ENCODE peak calls at places on chromosomes 7 and 10, in six cellular contexts. W is adipocyte, B is left ventricle myocardium inferior, O is gastrocnemius medialis, C is cardiac muscle cell, A is osteoblast. J is an unnamed sample.

GRCh38 chr10:49174261-49174925 is 13.8 kb downstream of the TMEM273 start:
- DNase-seq in W (no peak), B (no peak), O (no peak), C (no peak), A (peak; percentile 42), J (no peak)

GRCh38 chr7:139596626-139597025 is 73.1 kb downstream of the CLEC2L start:
- DNase-seq in W (no peak), B (no peak), O (no peak), C (no peak), A (no peak), J (no peak)

GRCh38 chr10:77827383-77827782 is 99.2 kb downstream of the DLG5 start:
- DNase-seq in W (no peak), B (no peak), O (no peak), C (no peak), A (no peak), J (no peak)

GRCh38 chr10:17203416-17203815 is 1.9 kb upstream of the TRDMT1 start:
- DNase-seq in W (no peak), B (no peak), O (no peak), C (no peak), A (no peak), J (no peak)

GRCh38 chr10:88800152-88801125 is 2.1 kb upstream of the LIPM start:
- DNase-seq in W (peak; percentile 67), B (no peak), O (no peak), C (peak; percentile 82), A (no peak), J (no peak)

GRCh38 chr10:109956454-109957091 is 33.3 kb upstream of the XPNPEP1 start:
- DNase-seq in W (no peak), B (no peak), O (no peak), C (peak; percentile 57), A (peak; percentile 80), J (no peak)

GRCh38 chr10:24981161-24981710 is 28.8 kb upstream of the PRTFDC1 start:
- DNase-seq in W (no peak), B (no peak), O (no peak), C (peak; percentile 71), A (no peak), J (no peak)

GRCh38 chr7:7323921-7324320 is 141.6 kb downstream of the C1GALT1 start:
- DNase-seq in W (no peak), B (no peak), O (no peak), C (no peak), A (no peak), J (no peak)

GRCh38 chr10:78231327-78231726 is 197.7 kb downstream of the RPS24 start:
- DNase-seq in W (no peak), B (no peak), O (no peak), C (no peak), A (no peak), J (no peak)

GRCh38 chr10:102945989-102946388 is 27.9 kb downstream of the CNNM2 start:
- DNase-seq in W (no peak), B (no peak), O (no peak), C (no peak), A (no peak), J (no peak)

GRCh38 chr10:3777876-3778707 is 6.9 kb downstream of the KLF6 start:
- DNase-seq in W (no peak), B (no peak), O (no peak), C (peak; percentile 25), A (peak; percentile 15), J (no peak)

GRCh38 chr7:140639366-140640053 is 1.1 kb downstream of the DENND2A start:
- DNase-seq in W (peak; percentile 47), B (no peak), O (peak; percentile 40), C (peak; percentile 80), A (peak; percentile 87), J (no peak)

GRCh38 chr10:35451103-35452016 is 115.1 kb downstream of the CCNY start:
- DNase-seq in W (no peak), B (peak; percentile 56), O (no peak), C (peak; percentile 59), A (no peak), J (no peak)

GRCh38 chr10:49762566-49762877 is 399 bp upstream of the OGDHL start:
- DNase-seq in W (no peak), B (no peak), O (no peak), C (no peak), A (no peak), J (no peak)

GRCh38 chr7:142697270-142697669 is 52.0 kb upstream of the PRSS1 start:
- DNase-seq in W (no peak), B (no peak), O (no peak), C (no peak), A (no peak), J (no peak)

GRCh38 chr7:130901209-130901783 is 167.3 kb upstream of the KLF14 start:
- DNase-seq in W (peak; percentile 83), B (peak; percentile 68), O (peak; percentile 55), C (peak; percentile 97), A (peak; percentile 85), J (no peak)

DNA sequence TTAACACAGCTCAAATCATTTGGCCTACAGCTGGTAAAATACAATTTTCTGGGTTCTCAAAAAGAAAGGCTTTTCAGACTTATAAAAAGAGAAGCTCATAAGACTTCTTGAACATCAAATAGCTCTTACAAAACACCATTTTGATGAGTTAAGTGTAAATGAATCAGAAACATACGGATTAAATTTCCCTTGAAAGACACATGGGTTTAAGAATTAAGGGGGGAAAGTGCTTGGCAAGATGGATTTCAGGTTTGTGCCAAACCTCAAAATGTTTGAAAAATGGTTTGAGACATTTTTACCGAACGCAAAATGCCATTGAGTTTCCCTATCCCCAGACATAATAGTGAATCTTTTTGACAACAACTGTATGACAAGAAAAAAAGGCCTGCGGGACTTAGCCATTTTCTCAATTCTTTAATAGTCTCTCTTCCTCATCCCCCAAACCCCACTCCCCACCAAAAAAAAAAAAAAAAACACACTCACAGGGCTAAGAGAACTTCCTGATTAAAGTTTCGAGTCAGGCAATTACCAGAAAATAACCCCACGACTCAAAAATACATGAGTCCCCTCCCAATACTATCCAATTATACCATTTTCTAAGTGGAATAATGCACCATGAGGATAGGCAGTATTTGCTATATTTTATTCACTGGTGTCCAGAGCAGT is 260.1 kb downstream of the TRIL start:
- DNase-seq in W (no peak), B (no peak), O (no peak), C (no peak), A (no peak), J (no peak)
- H3K9me3 ChIP-seq in W (no peaks in the 10 kb centered on the region), B (no peaks in the 10 kb centered on the region), O (no peaks in the 10 kb centered on the region), C (no peaks in the 10 kb centered on the region), A (no peaks in the 10 kb centered on the region), J (no peaks in the 10 kb centered on the region)

DNA sequence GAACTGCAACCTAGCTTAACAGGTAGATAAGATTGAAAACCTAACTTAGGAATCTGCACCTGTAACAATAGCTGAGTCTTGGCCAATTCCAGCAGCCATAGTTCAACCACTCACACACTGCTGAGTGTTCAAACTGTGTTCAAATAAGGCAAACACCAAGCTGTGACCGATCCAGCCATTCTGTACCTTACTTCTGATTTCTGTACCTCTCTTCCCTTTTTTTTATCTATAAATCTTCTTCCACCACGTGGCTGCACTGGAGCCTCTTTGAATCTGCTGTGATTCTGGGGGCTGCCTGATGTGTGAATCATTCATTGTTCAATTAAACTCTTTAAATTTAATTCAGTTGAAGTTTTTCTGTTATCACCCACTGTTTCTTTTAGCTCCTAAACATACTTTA is 15.7 kb upstream of the FOXL3 start:
- DNase-seq in W (no peak), B (no peak), O (no peak), C (no peak), A (no peak), J (no peak)
- H3K9me3 ChIP-seq in W (peaks cover 23% of the 10 kb centered on the region), B (peaks cover 34% of the 10 kb centered on the region), O (no peaks in the 10 kb centered on the region), C (no peaks in the 10 kb centered on the region), A (peaks cover 10% of the 10 kb centered on the region), J (no peaks in the 10 kb centered on the region)

GRCh38 chr7:157523371-157523765 is 186.6 kb downstream of the DNAJB6 start:
- DNase-seq in W (no peak), B (no peak), O (no peak), C (no peak), A (no peak), J (no peak)

GRCh38 chr7:157524731-157525130 is 187.9 kb downstream of the DNAJB6 start:
- DNase-seq in W (no peak), B (no peak), O (no peak), C (no peak), A (no peak), J (no peak)

GRCh38 chr7:157522954-157523353 is 186.2 kb downstream of the DNAJB6 start:
- DNase-seq in W (no peak), B (no peak), O (no peak), C (no peak), A (no peak), J (no peak)

GRCh38 chr7:157525501-157525915 is 188.7 kb downstream of the DNAJB6 start:
- DNase-seq in W (no peak), B (no peak), O (no peak), C (no peak), A (no peak), J (no peak)

DNA sequence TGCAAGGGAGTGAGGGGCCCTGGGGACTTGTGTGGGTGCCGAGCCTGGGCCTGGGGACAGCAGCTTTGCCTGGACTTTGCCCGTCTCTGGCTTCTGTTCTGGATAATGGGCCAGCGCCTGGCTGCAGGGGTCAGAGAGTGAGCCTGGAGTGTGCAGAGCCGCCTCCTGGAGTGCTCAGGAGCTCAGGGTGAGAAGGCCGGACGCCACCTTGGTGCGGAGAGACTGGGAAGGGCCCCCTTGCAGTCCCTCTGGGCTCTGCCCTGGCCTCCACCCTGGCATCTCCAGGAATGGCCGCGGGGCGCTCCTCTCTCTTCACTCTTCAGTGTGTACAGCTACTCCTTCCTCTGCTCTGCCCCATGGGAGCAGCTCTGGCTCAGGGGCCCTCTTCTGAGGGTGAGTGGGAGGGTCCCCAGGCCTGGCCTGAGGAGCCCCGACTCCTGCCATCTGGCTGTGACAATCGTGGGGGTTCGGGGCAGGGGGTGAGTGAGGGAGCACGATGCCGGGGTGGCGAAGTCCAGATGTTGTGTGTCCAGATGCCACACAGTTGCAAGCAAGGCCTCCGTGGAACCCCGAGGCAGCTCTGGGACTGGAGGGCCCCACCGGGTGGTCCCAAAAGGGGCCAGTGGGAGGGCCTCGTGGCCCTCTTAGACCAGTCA is 187.1 kb downstream of the DNAJB6 start:
- DNase-seq in W (no peak), B (no peak), O (no peak), C (no peak), A (peak; percentile 74), J (no peak)
- H3K9me3 ChIP-seq in W (no peaks in the 10 kb centered on the region), B (peaks cover 2% of the 10 kb centered on the region), O (no peaks in the 10 kb centered on the region), C (no peaks in the 10 kb centered on the region), A (no peaks in the 10 kb centered on the region), J (no peaks in the 10 kb centered on the region)

DNA sequence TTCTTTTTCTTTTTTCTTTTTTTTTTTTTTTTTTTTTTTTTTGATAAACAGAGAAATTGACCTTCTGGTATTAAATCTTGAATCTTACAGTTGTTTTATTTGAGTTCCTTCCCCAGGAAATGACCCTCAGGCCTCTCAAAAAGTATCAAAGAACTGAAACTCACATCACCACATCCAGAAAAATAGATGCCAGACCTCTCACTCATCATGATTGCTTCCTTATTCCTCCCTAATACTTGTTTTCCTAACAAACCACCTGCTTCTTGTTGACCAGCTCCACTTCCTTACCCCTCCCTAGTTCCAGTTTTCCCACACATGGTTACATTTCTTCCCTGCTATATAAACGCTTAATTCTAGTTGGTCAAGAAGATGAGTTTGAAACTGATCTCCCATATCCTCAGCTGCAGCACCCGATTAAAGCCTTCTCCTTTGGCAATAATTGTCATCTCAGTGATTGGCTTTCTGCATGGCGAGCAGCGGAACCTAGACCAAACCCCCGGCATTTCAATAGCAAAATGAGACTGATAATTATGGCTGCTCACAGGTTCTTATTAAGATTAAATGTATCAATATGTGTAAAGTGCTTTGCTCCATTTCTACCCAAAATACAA is 681.1 kb upstream of the AUTS2 start:
- DNase-seq in W (no peak), B (no peak), O (no peak), C (no peak), A (no peak), J (no peak)
- H3K9me3 ChIP-seq in W (peaks cover 35% of the 10 kb centered on the region), B (peaks cover 36% of the 10 kb centered on the region), O (no peaks in the 10 kb centered on the region), C (no peaks in the 10 kb centered on the region), A (no peaks in the 10 kb centered on the region), J (peaks cover 2% of the 10 kb centered on the region)